ENCODE peak calls at places on chromosomes 1 and 21, in seven cellular contexts. O is GM12891; F is nucleus accumbens; Q is stimulated activated CD4-positive, alpha-beta T cell treated with anti-CD3 and anti-CD28 coated beads, Interleukin-12 subunit alpha, Interleukin-12 subunit beta, amount 100 ng/mL, for 4 hours; J is dorsolateral prefrontal cortex; M is cardiac muscle cell; D is MM.1S. E is an unnamed sample.
A peak's percentile ranks its signal among the peaks of the same experiment; 100 is the strongest.

GRCh38 chr1:110864260-110864659 is 8.7 kb upstream of the CD53 start:
- DNase-seq in M (no peak), D (no peak), O (no peak), J (no peak), Q (no peak), F (no peak), E (no peak)

GRCh38 chr1:162213281-162213909 is 143.9 kb downstream of the NOS1AP start:
- DNase-seq in D (no peak), O (no peak), M (peak; percentile 88), F (no peak), Q (no peak), J (no peak), E (no peak)

GRCh38 chr1:34777519-34778321 is 3.3 kb upstream of the GJB3 start:
- DNase-seq in M (no peak), Q (no peak), O (no peak), J (no peak), F (no peak), D (no peak), E (no peak)

GRCh38 chr21:44437696-44438431 is 17.4 kb upstream of the LRRC3 start:
- DNase-seq in O (no peak), D (no peak), M (no peak), Q (no peak), F (no peak), J (peak; percentile 29), E (no peak)

GRCh38 chr1:199123615-199124014 is 484.8 kb downstream of the PTPRC start:
- DNase-seq in M (peak; percentile 68), J (no peak), F (no peak), Q (no peak), D (no peak), O (no peak), E (no peak)

GRCh38 chr1:234610061-234610581 is at the start of gene IRF2BP2:
- DNase-seq in D (peak; percentile 89), O (peak; percentile 68), J (peak; percentile 86), M (peak; percentile 91), Q (peak; percentile 75), F (peak; percentile 84), E (peak; percentile 69)

GRCh38 chr1:235161685-235162327 is 756 bp upstream of the RBM34 start:
- DNase-seq in O (no peak), F (no peak), J (no peak), M (no peak), D (no peak), Q (no peak), E (no peak)

GRCh38 chr1:2347409-2347785 is 44.0 kb downstream of the MORN1 start:
- DNase-seq in Q (no peak), O (no peak), J (peak; percentile 32), F (no peak), D (no peak), M (no peak), E (no peak)

GRCh38 chr1:77031101-77031662 is 163.9 kb downstream of the ST6GALNAC5 start:
- DNase-seq in D (no peak), F (no peak), Q (no peak), J (no peak), M (peak; percentile 35), O (no peak), E (no peak)

GRCh38 chr1:150001415-150001814 is 9.1 kb downstream of the OTUD7B start:
- DNase-seq in D (no peak), Q (no peak), M (peak; percentile 74), J (no peak), O (no peak), F (no peak), E (no peak)

GRCh38 chr1:151444791-151445177 is 14.5 kb downstream of the POGZ start:
- DNase-seq in F (no peak), J (no peak), O (no peak), Q (no peak), D (no peak), M (no peak), E (no peak)

GRCh38 chr1:28046716-28047115 is 41.7 kb downstream of the EYA3 start:
- DNase-seq in O (no peak), F (no peak), M (no peak), J (no peak), Q (no peak), D (no peak), E (no peak)

GRCh38 chr1:169879034-169879835 is 14.5 kb downstream of the SCYL3 start:
- DNase-seq in Q (no peak), M (no peak), D (no peak), F (no peak), O (no peak), J (no peak), E (no peak)

GRCh38 chr21:44709426-44710293 is 1.7 kb downstream of the TSPEAR start:
- DNase-seq in F (peak; percentile 52), O (no peak), M (peak; percentile 8), Q (no peak), D (no peak), J (no peak), E (no peak)

GRCh38 chr1:50109647-50110075 is 941 bp downstream of the ELAVL4 start:
- DNase-seq in J (no peak), M (peak; percentile 1), Q (no peak), D (no peak), O (no peak), F (no peak), E (no peak)

GRCh38 chr1:170377011-170377410 is 155.0 kb upstream of the GORAB start:
- DNase-seq in J (no peak), F (no peak), Q (no peak), M (no peak), D (no peak), O (no peak), E (no peak)

GRCh38 chr1:221712776-221713431 is 29.0 kb downstream of the DUSP10 start:
- DNase-seq in F (no peak), M (no peak), D (no peak), O (no peak), J (peak; percentile 47), Q (peak; percentile 34), E (no peak)

GRCh38 chr1:201409440-201409839 is 10.3 kb upstream of the LAD1 start:
- DNase-seq in M (peak; percentile 37), J (no peak), Q (no peak), O (no peak), D (no peak), F (no peak), E (no peak)

GRCh38 chr1:61079898-61080336 is 2.4 kb upstream of the NFIA start:
- DNase-seq in O (no peak), J (peak; percentile 81), Q (no peak), F (peak; percentile 82), M (peak; percentile 98), D (no peak), E (no peak)

GRCh38 chr1:41354956-41355355 is 6.3 kb upstream of the FOXO6 start:
- DNase-seq in O (no peak), M (no peak), Q (no peak), F (no peak), J (no peak), D (no peak), E (no peak)

GRCh38 chr21:25350056-25350455 is 257.2 kb downstream of the MRPL39 start:
- DNase-seq in Q (peak; percentile 19), J (no peak), O (no peak), D (no peak), F (no peak), M (peak; percentile 49), E (no peak)

GRCh38 chr1:113935970-113936369 is 6.8 kb downstream of the HIPK1 start:
- DNase-seq in O (no peak), F (no peak), M (no peak), D (no peak), Q (no peak), J (no peak), E (no peak)

GRCh38 chr1:18957136-18957521 is 653 bp upstream of the IFFO2 start:
- DNase-seq in D (no peak), M (no peak), F (peak; percentile 46), Q (no peak), O (no peak), J (no peak), E (peak; percentile 36)

GRCh38 chr1:43067856-43068751 is 104.0 kb downstream of the EBNA1BP2 start:
- DNase-seq in Q (no peak), D (no peak), J (no peak), F (peak; percentile 36), O (no peak), M (no peak), E (no peak)

GRCh38 chr1:67645495-67646144 is 39.4 kb upstream of the GADD45A start:
- DNase-seq in J (no peak), D (no peak), F (no peak), Q (no peak), M (peak; percentile 74), O (no peak), E (no peak)

GRCh38 chr1:36321119-36321951 is 2.1 kb downstream of the EVA1B start:
- DNase-seq in O (no peak), F (no peak), Q (peak; percentile 40), M (peak; percentile 97), D (no peak), J (no peak), E (no peak)

GRCh38 chr1:94653454-94653853 is 111.9 kb upstream of the F3 start:
- DNase-seq in O (no peak), J (no peak), M (no peak), Q (no peak), F (no peak), D (no peak), E (no peak)

GRCh38 chr1:2350911-2351655 is 40.3 kb downstream of the MORN1 start:
- DNase-seq in Q (no peak), D (no peak), J (no peak), F (no peak), O (no peak), M (no peak), E (no peak)

GRCh38 chr21:45220106-45220505 is 67.6 kb downstream of the POFUT2 start:
- DNase-seq in Q (no peak), D (no peak), J (no peak), M (peak; percentile 73), F (no peak), O (no peak), E (no peak)

GRCh38 chr1:19319196-19319595 is 7.1 kb downstream of the SLC66A1 start:
- DNase-seq in Q (no peak), F (no peak), O (no peak), D (no peak), M (no peak), J (no peak), E (no peak)

GRCh38 chr21:14480601-14481000 is 65.5 kb downstream of the SAMSN1 start:
- DNase-seq in F (no peak), D (no peak), Q (no peak), J (no peak), M (peak; percentile 6), O (no peak), E (no peak)

GRCh38 chr1:169901119-169901518 is 7.4 kb upstream of the SCYL3 start:
- DNase-seq in M (no peak), Q (no peak), F (no peak), J (no peak), D (no peak), O (no peak), E (no peak)